ENCODE peak calls at places on chromosomes 3 and 15, in seven cellular contexts. B is body of pancreas; Z is stomach; G is iPS DF 6.9; L is GM23248; F is cardiac muscle cell; E is effector memory CD4-positive, alpha-beta T cell. P is an unnamed sample. For H3K36me3, the result is how much of the 10 kb centered on the place peaks cover.

GRCh38 chr15:61742591-61742990 is 317.7 kb downstream of the VPS13C start:
- DNase-seq in E (no peak), G (no peak), L (no peak), B (no peak), Z (no peak), F (no peak), P (no peak)

GRCh38 chr3:195250473-195251251 is 20.3 kb downstream of the XXYLT1 start:
- DNase-seq in B (no peak), G (no peak), E (no peak), F (peak), L (no peak), Z (no peak), P (peak)

GRCh38 chr3:44982817-44983216 is 6.8 kb downstream of the EXOSC7 start:
- DNase-seq in Z (no peak), L (no peak), G (no peak), E (no peak), F (no peak), B (no peak), P (no peak)

GRCh38 chr3:131328739-131329138 is 52.8 kb upstream of the NUDT16 start:
- DNase-seq in L (no peak), E (no peak), G (no peak), B (no peak), F (no peak), Z (no peak), P (no peak)

GRCh38 chr3:185270262-185270955 is 16.6 kb upstream of the EHHADH start:
- DNase-seq in B (peak), E (no peak), G (peak), Z (no peak), L (peak), F (peak), P (no peak)

GRCh38 chr3:138381950-138382715 is 33.8 kb downstream of the MRAS start:
- DNase-seq in Z (peak), F (peak), B (peak), G (no peak), E (no peak), L (peak), P (peak)

GRCh38 chr15:63133786-63134185 is 12.1 kb downstream of the LACTB start:
- DNase-seq in L (peak), Z (no peak), E (no peak), G (no peak), F (peak), B (no peak), P (no peak)

GRCh38 chr3:159169828-159170227 is 368.0 kb downstream of the MFSD1 start:
- DNase-seq in G (no peak), E (no peak), B (no peak), L (peak), F (peak), Z (no peak), P (no peak)

GRCh38 chr15:84915011-84915958 is 30.8 kb downstream of the SLC28A1 start:
- DNase-seq in Z (peak), L (peak), F (peak), E (no peak), B (peak), G (no peak), P (no peak)

GRCh38 chr3:112681822-112682325 is 40.9 kb upstream of the CCDC80 start:
- DNase-seq in Z (no peak), L (peak), F (peak), E (no peak), B (no peak), G (no peak), P (no peak)

DNA sequence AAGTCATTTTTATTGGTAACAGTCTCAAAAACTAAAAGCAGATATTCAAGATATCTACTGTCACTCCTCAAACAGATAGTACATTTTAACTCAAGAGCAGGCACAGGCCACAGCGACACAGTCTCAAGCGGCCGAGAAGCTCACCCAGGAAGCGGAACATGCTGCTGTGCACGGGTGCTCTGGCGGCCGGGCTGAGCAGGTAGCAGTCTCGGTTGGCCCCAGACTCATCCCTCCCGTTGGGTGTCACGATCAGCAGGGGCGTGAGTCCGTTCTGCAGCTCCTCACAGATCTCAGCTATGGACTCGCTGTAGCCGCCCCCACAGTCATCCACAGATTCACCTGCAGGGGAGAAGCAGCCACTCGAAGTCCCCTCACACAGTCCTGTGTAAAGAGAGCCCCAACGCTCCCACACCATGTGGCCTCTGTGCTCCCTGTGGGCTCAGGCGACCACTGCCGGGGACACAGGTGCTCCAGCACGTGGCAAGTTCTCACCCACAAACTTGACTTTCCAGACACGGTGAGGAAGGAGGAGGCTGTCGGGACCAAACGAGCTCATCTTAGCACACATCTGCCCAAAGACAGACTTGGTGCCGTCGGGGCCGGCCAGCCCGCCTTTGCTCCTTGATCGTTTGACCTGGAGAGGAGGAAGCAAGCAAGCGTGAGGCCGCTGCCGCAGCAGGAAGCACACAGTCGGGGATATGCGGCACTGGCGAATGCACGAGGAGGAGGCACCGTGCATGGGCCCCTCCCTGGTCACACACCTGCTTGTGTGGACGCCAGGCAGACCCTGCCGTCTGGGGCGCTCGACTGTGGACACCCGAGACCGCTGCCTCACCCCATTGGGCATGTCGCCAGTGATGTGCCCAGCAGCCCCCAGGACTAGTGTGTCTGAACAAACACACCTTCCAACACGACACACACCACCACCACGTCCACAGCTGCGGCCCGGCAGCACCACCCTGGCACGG is 17.7 kb upstream of the OCA2 start:
- DNase-seq in Z (no peak), L (no peak), F (no peak), G (no peak), B (no peak), E (no peak), P (no peak)
- H3K36me3 ChIP-seq in Z (half or more), L (under half), F (half or more), G (under half), B (under half), E (half or more), P (under half)

GRCh38 chr3:134028486-134029255 is 1.1 kb downstream of the SLCO2A1 start:
- DNase-seq in G (no peak), Z (no peak), B (no peak), E (no peak), F (no peak), L (no peak), P (no peak)

GRCh38 chr3:134027631-134028030 is 2.1 kb downstream of the SLCO2A1 start:
- DNase-seq in B (no peak), G (no peak), F (no peak), Z (no peak), E (no peak), L (no peak), P (no peak)

GRCh38 chr3:134030382-134030753 is 643 bp upstream of the SLCO2A1 start:
- DNase-seq in L (no peak), Z (no peak), E (no peak), F (no peak), G (no peak), B (peak), P (no peak)

GRCh38 chr3:134029734-134030381 is at the start of gene SLCO2A1:
- DNase-seq in L (peak), F (peak), G (no peak), E (no peak), B (peak), Z (peak), P (no peak)

DNA sequence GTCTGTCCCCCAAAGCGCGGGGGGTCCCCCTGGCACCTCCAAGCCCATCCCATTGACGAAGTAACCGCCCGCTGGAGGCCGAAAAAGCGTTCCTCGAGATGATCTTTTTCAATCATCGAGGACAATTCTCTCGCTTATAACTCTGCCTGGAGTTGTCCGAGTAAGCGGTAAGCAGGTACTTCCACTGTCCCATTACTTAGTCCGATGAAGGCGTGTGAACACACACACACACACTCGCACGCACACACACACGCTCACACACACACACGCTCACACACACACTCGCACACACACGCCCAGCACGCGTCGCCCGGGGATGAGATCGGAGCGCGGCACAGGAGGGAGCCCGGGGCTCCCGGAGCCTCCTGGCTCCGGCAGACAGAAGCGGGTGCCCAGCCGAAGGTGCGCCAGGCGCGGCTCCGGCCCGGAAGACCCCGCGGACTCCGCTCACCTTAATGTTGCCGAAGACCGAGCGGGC is 430 bp downstream of the SLCO2A1 start:
- DNase-seq in E (no peak), F (peak), L (peak), B (no peak), Z (no peak), G (no peak), P (no peak)
- H3K36me3 ChIP-seq in E (under half), F (under half), L (under half), B (under half), Z (under half), G (under half), P (under half)

DNA sequence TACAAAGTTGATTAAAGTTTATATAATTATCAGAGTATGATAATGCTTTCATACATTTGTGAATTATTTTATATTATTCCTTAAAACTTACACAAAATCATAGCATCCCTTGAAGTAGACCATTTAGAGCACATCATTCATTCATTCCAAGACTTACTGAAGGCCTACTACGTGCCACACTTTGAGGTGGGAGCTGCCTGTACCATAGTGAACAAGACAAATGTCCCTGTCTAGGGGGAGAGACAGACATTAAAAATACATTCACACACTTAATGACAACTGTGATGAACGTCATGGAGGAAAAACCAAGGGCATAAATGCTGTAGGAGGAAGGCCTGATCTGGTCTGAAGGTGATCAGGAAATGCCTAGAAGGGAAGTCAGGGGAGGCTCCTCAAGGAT is 12.1 kb downstream of the MCCC1 start:
- DNase-seq in F (no peak), Z (no peak), G (no peak), L (no peak), B (no peak), E (no peak), P (no peak)
- H3K36me3 ChIP-seq in F (under half), Z (half or more), G (under half), L (under half), B (under half), E (under half), P (under half)

DNA sequence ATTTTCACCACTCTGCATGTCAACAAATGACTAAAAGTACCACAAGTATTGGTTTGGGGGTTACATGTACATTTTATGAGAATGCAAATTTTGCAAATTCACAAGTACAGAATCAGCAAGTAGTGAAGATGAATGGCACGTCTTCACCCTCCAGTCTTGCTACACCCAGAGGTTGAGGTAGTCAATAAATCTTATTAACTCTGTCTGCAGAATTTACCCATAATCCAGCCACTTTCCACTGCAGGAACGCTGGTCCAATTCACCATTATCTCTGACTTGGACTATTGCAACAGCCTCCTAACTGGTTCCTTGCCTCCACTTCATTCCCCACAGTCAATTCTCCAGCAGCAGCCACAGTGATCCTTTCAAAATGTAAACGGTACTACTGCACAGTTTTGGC is 10.6 kb downstream of the PSMA4 start:
- DNase-seq in F (no peak), B (no peak), L (no peak), G (no peak), Z (no peak), E (no peak), P (no peak)
- H3K36me3 ChIP-seq in F (under half), B (under half), L (under half), G (under half), Z (half or more), E (under half), P (under half)

GRCh38 chr15:74449643-74450205 is 11.2 kb downstream of the UBL7 start:
- DNase-seq in E (no peak), L (no peak), B (no peak), Z (no peak), F (no peak), G (no peak), P (no peak)
- H3K36me3 ChIP-seq in E (half or more), L (under half), B (under half), Z (half or more), F (under half), G (under half), P (under half)

GRCh38 chr3:57918123-57918837 is 89.9 kb upstream of the FLNB start:
- DNase-seq in E (no peak), L (peak), B (no peak), G (no peak), Z (no peak), F (peak), P (no peak)

GRCh38 chr3:57923101-57923500 is 85.1 kb upstream of the FLNB start:
- DNase-seq in F (no peak), L (no peak), B (no peak), G (no peak), E (no peak), Z (no peak), P (no peak)

GRCh38 chr3:57917611-57918010 is 90.6 kb upstream of the FLNB start:
- DNase-seq in G (no peak), Z (no peak), E (no peak), B (no peak), L (peak), F (peak), P (no peak)

DNA sequence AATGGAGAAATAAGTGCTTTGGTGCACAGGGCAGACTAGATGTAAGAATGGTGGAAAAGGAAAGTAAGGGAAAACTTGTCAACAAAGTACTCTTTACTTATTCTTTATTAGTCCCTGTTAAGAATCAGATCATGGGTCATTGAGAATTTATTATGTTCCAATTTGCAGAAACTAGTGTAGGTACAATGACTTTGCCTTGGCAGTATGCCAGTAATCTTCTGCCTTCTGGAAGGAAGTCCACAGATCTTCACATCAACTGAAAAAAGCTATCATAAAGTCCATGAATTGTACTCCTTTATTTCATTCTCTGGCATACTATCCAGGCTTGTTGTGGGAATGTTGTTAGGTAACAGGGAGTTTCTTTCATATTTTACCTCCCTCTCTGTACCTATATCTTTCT is 88.2 kb upstream of the FLNB start:
- DNase-seq in F (peak), G (no peak), Z (no peak), B (no peak), L (no peak), E (no peak), P (no peak)
- H3K36me3 ChIP-seq in F (under half), G (under half), Z (half or more), B (under half), L (under half), E (under half), P (under half)